ENCODE peak calls at places on chromosome 10, in six cellular contexts. One of them, this sample, is unnamed.

GRCh38 chr10:90138844-90139243 is 437.5 kb downstream of the KIF20B start:
- DNase-seq in NCI-H2107: no peak
- DNase-seq in BJ: no peak
- DNase-seq in endothelial cell of umbilical vein: peak
- DNase-seq in memory B cell: no peak
- DNase-seq in anterior cingulate cortex: no peak
- DNase-seq in this sample: no peak

GRCh38 chr10:62917475-62918238 is 101.5 kb upstream of the EGR2 start:
- DNase-seq in anterior cingulate cortex: no peak
- DNase-seq in BJ: no peak
- DNase-seq in NCI-H2107: no peak
- DNase-seq in memory B cell: no peak
- DNase-seq in endothelial cell of umbilical vein: no peak
- DNase-seq in this sample: no peak

GRCh38 chr10:72525277-72525676 is 100.6 kb downstream of the MICU1 start:
- DNase-seq in memory B cell: no peak
- DNase-seq in NCI-H2107: no peak
- DNase-seq in BJ: peak
- DNase-seq in endothelial cell of umbilical vein: no peak
- DNase-seq in anterior cingulate cortex: no peak
- DNase-seq in this sample: no peak

GRCh38 chr10:75379234-75379724 is 22.3 kb downstream of the ZNF503 start:
- DNase-seq in BJ: no peak
- DNase-seq in memory B cell: no peak
- DNase-seq in anterior cingulate cortex: no peak
- DNase-seq in endothelial cell of umbilical vein: no peak
- DNase-seq in NCI-H2107: no peak
- DNase-seq in this sample: no peak

GRCh38 chr10:51867956-51868355 is 168.6 kb upstream of the CSTF2T start:
- DNase-seq in endothelial cell of umbilical vein: no peak
- DNase-seq in memory B cell: no peak
- DNase-seq in anterior cingulate cortex: no peak
- DNase-seq in BJ: peak
- DNase-seq in NCI-H2107: no peak
- DNase-seq in this sample: peak

GRCh38 chr10:111999915-112000302 is 183.7 kb downstream of the GPAM start:
- DNase-seq in NCI-H2107: no peak
- DNase-seq in BJ: no peak
- DNase-seq in endothelial cell of umbilical vein: no peak
- DNase-seq in anterior cingulate cortex: no peak
- DNase-seq in memory B cell: no peak
- DNase-seq in this sample: no peak

GRCh38 chr10:98246911-98247820 is 20.8 kb downstream of the LOXL4 start:
- DNase-seq in NCI-H2107: no peak
- DNase-seq in BJ: peak
- DNase-seq in memory B cell: no peak
- DNase-seq in anterior cingulate cortex: no peak
- DNase-seq in endothelial cell of umbilical vein: no peak
- DNase-seq in this sample: peak

GRCh38 chr10:33291053-33291592 is 43.3 kb downstream of the NRP1 start:
- DNase-seq in BJ: peak
- DNase-seq in memory B cell: no peak
- DNase-seq in NCI-H2107: no peak
- DNase-seq in endothelial cell of umbilical vein: no peak
- DNase-seq in anterior cingulate cortex: no peak
- DNase-seq in this sample: peak

This sample was measured in GM04503.